ENCODE peak calls at places on chromosomes 6 and 20, in nine cellular contexts. K is pancreas; X is activated naive CD8-positive, alpha-beta T cell treated with anti-CD3 and anti-CD28 coated beads, Interleukin-2, amount 10 ng/mL, durations not matched to agents 7 days and 5 days; V is activated CD8-positive, alpha-beta memory T cell treated with anti-CD3 and anti-CD28 coated beads, Interleukin-2, amount 10 ng/mL, durations not matched to agents 7 days and 5 days; I is omental fat pad; E is CD8-positive, alpha-beta T cell; W is activated B cell treated with CpG ODN at 0.5 μM for 24 hours; P is A549; Z is T-cell. A is an unnamed sample.

GRCh38 chr20:1391640-1392442 is 1.0 kb downstream of the FKBP1A start:
- ATAC-seq in Z (no peak), I (peak), V (no peak), W (no peak), X (no peak), E (no peak), P (no peak), K (peak), A (no peak)

GRCh38 chr20:46130534-46130933 is 12.4 kb downstream of the CD40 start:
- ATAC-seq in P (no peak), K (no peak), I (no peak), V (no peak), X (no peak), Z (no peak), E (no peak), W (peak), A (peak)

GRCh38 chr20:51074062-51074461 is 51.2 kb upstream of the KCNG1 start:
- ATAC-seq in X (no peak), V (no peak), E (no peak), Z (no peak), I (no peak), W (no peak), K (no peak), P (no peak), A (no peak)

GRCh38 chr6:132198040-132198439 is 203.2 kb downstream of the MOXD1 start:
- ATAC-seq in X (no peak), P (no peak), K (no peak), V (no peak), W (no peak), I (no peak), E (no peak), Z (no peak), A (no peak)

GRCh38 chr6:98839788-98840361 is 5.5 kb downstream of the POU3F2 start:
- ATAC-seq in Z (no peak), X (no peak), W (no peak), I (no peak), E (no peak), P (peak), V (no peak), K (peak), A (no peak)

GRCh38 chr6:84466521-84466920 is 239.1 kb upstream of the CEP162 start:
- ATAC-seq in Z (no peak), W (no peak), X (no peak), P (peak), E (no peak), V (no peak), K (peak), I (no peak), A (no peak)

GRCh38 chr20:6120491-6120988 is 2.3 kb downstream of the FERMT1 start:
- ATAC-seq in W (no peak), X (no peak), Z (no peak), E (no peak), V (no peak), K (no peak), I (no peak), P (no peak), A (no peak)

GRCh38 chr20:40262219-40262618 is 426.8 kb downstream of the MAFB start:
- ATAC-seq in V (no peak), E (no peak), W (no peak), K (no peak), X (no peak), P (no peak), I (no peak), Z (no peak), A (no peak)

GRCh38 chr6:163327165-163327880 is 87.2 kb upstream of the QKI start:
- ATAC-seq in P (no peak), E (no peak), Z (no peak), W (no peak), K (no peak), V (no peak), X (no peak), I (no peak), A (peak)

GRCh38 chr6:148501178-148501590 is 158.5 kb downstream of the SASH1 start:
- ATAC-seq in I (peak), E (no peak), K (no peak), W (no peak), Z (no peak), V (no peak), X (no peak), P (no peak), A (no peak)

GRCh38 chr20:12535316-12535715 is 473.5 kb upstream of the SPTLC3 start:
- ATAC-seq in P (no peak), W (no peak), E (no peak), Z (no peak), K (no peak), X (no peak), V (no peak), I (no peak), A (no peak)

GRCh38 chr6:77339926-77340325 is 123.4 kb downstream of the HTR1B start:
- ATAC-seq in K (no peak), P (no peak), X (no peak), E (no peak), W (no peak), V (no peak), I (no peak), Z (no peak), A (no peak)

GRCh38 chr20:32541917-32542615 is 43.1 kb downstream of the NOL4L start:
- ATAC-seq in V (no peak), I (no peak), Z (no peak), W (no peak), X (no peak), P (no peak), E (no peak), K (no peak), A (no peak)

GRCh38 chr20:1968958-1969357 is 24.9 kb downstream of the PDYN start:
- ATAC-seq in W (no peak), V (no peak), Z (no peak), X (no peak), K (no peak), I (no peak), P (no peak), E (no peak), A (no peak)

GRCh38 chr6:33722103-33722646 is 10.7 kb upstream of the UQCC2 start:
- ATAC-seq in X (no peak), K (no peak), P (no peak), E (no peak), W (no peak), Z (no peak), V (no peak), I (no peak), A (no peak)

GRCh38 chr20:63546256-63546655 is 1.3 kb downstream of the SRMS start:
- ATAC-seq in P (no peak), Z (no peak), K (no peak), E (no peak), W (no peak), X (no peak), I (no peak), V (no peak), A (no peak)

GRCh38 chr6:41503841-41504525 is 42.2 kb upstream of the FOXP4 start:
- ATAC-seq in W (peak), V (no peak), X (no peak), Z (no peak), E (no peak), P (peak), K (peak), I (peak), A (peak)

GRCh38 chr6:122790740-122791679 is 2.0 kb downstream of the SMPDL3A start:
- ATAC-seq in V (no peak), W (no peak), I (no peak), P (no peak), X (no peak), E (no peak), K (peak), Z (no peak), A (no peak)

GRCh38 chr20:24934101-24934661 is 14.9 kb upstream of the CST7 start:
- ATAC-seq in E (no peak), P (no peak), X (no peak), I (no peak), V (no peak), K (peak), Z (no peak), W (no peak), A (no peak)

A was measured in stimulated activated memory B cell treated with anti-CD40 and anti-IgM and Interleukin-4, amounts not matched to agents 10 μg/mL and 1 μg/mL and 100 μg/mL, for 72 hours.